ENCODE peak calls at places on chromosomes 2 and 18, in seven cellular contexts. S is substantia nigra; O is mesothelial cell of epicardium; N is stimulated activated CD8-positive, alpha-beta memory T cell treated with anti-CD3 and anti-CD28 coated beads, Interleukin-4, amount 100 ng/mL, for 4 hours; Z is nephron progenitor cell; M is foreskin melanocyte; H is colonic mucosa. X is an unnamed sample.

GRCh38 chr2:98468621-98469236 is 24.1 kb downstream of the INPP4A start:
- DNase-seq in S (no peak), O (no peak), N (no peak), Z (no peak), M (no peak), H (no peak), X (no peak)

GRCh38 chr2:241545523-241546473 is 12.7 kb upstream of the BOK start:
- DNase-seq in S (no peak), O (no peak), N (no peak), Z (no peak), M (no peak), H (no peak), X (no peak)

GRCh38 chr2:74267068-74267467 is 68.7 kb downstream of the MTHFD2 start:
- DNase-seq in S (no peak), O (no peak), N (no peak), Z (no peak), M (no peak), H (peak), X (no peak)

GRCh38 chr18:12307251-12307736 is 747 bp upstream of the TUBB6 start:
- DNase-seq in S (no peak), O (no peak), N (no peak), Z (peak), M (peak), H (peak), X (peak)

GRCh38 chr18:5197032-5197434 is at the start of gene AKAIN1:
- DNase-seq in S (no peak), O (peak), N (no peak), Z (peak), M (peak), H (no peak), X (peak)

GRCh38 chr2:84904151-84904550 is 1.3 kb upstream of the TMSB10 start:
- DNase-seq in S (no peak), O (no peak), N (no peak), Z (no peak), M (no peak), H (no peak), X (no peak)

GRCh38 chr2:141957827-141958440 is 172.9 kb downstream of the LRP1B start:
- DNase-seq in S (no peak), O (no peak), N (no peak), Z (no peak), M (no peak), H (no peak), X (no peak)

GRCh38 chr2:2328847-2329246 is 2.2 kb downstream of the MYT1L start:
- DNase-seq in S (no peak), O (no peak), N (no peak), Z (peak), M (no peak), H (no peak), X (peak)

GRCh38 chr2:152421521-152422367 is 86.8 kb downstream of the FMNL2 start:
- DNase-seq in S (no peak), O (no peak), N (no peak), Z (no peak), M (peak), H (peak), X (no peak)

GRCh38 chr18:69469444-69469919 is 68.8 kb downstream of the DOK6 start:
- DNase-seq in S (no peak), O (no peak), N (no peak), Z (peak), M (peak), H (no peak), X (no peak)

GRCh38 chr2:118094503-118094902 is 6.2 kb downstream of the INSIG2 start:
- DNase-seq in S (no peak), O (no peak), N (no peak), Z (no peak), M (no peak), H (no peak), X (no peak)

GRCh38 chr18:27009293-27009692 is 143.8 kb upstream of the AQP4 start:
- DNase-seq in S (no peak), O (no peak), N (no peak), Z (no peak), M (no peak), H (no peak), X (no peak)

GRCh38 chr2:64493788-64494187 is 30.3 kb upstream of the AFTPH start:
- DNase-seq in S (no peak), O (no peak), N (no peak), Z (no peak), M (no peak), H (no peak), X (no peak)

GRCh38 chr18:54774423-54774822 is 53.9 kb upstream of the RAB27B start:
- DNase-seq in S (no peak), O (no peak), N (no peak), Z (no peak), M (peak), H (no peak), X (no peak)

GRCh38 chr2:130388221-130388907 is 32.5 kb downstream of the PTPN18 start:
- DNase-seq in S (no peak), O (no peak), N (no peak), Z (no peak), M (no peak), H (no peak), X (no peak)

GRCh38 chr2:136235451-136236418 is 117.8 kb upstream of the CXCR4 start:
- DNase-seq in S (no peak), O (no peak), N (no peak), Z (no peak), M (no peak), H (no peak), X (no peak)

GRCh38 chr2:70190086-70190412 is 770 bp downstream of the C2orf42 start:
- DNase-seq in S (no peak), O (no peak), N (peak), Z (peak), M (no peak), H (peak), X (no peak)

GRCh38 chr2:168798888-168799410 is 3.5 kb upstream of the NOSTRIN start:
- DNase-seq in S (no peak), O (no peak), N (no peak), Z (no peak), M (no peak), H (no peak), X (no peak)

GRCh38 chr2:19541884-19542283 is 183.5 kb upstream of the OSR1 start:
- DNase-seq in S (no peak), O (no peak), N (no peak), Z (no peak), M (no peak), H (no peak), X (no peak)

GRCh38 chr2:196404276-196404675 is 232.9 kb upstream of the STK17B start:
- DNase-seq in S (no peak), O (no peak), N (no peak), Z (no peak), M (no peak), H (no peak), X (no peak)

GRCh38 chr2:137838255-137839092 is 125.8 kb upstream of the HNMT start:
- DNase-seq in S (no peak), O (no peak), N (no peak), Z (peak), M (peak), H (no peak), X (no peak)

GRCh38 chr2:53672881-53673522 is 94.6 kb upstream of the CHAC2 start:
- DNase-seq in S (no peak), O (no peak), N (no peak), Z (no peak), M (no peak), H (no peak), X (no peak)

GRCh38 chr18:72675394-72675793 is 131.3 kb upstream of the CBLN2 start:
- DNase-seq in S (no peak), O (no peak), N (no peak), Z (peak), M (no peak), H (no peak), X (no peak)

GRCh38 chr18:54794819-54795218 is 33.5 kb upstream of the RAB27B start:
- DNase-seq in S (no peak), O (no peak), N (no peak), Z (no peak), M (peak), H (no peak), X (no peak)

GRCh38 chr2:108594132-108594981 is 60.1 kb downstream of the LIMS1 start:
- DNase-seq in S (no peak), O (no peak), N (no peak), Z (no peak), M (peak), H (no peak), X (no peak)

GRCh38 chr18:49907346-49907929 is 94.1 kb upstream of the ACAA2 start:
- DNase-seq in S (no peak), O (no peak), N (no peak), Z (peak), M (no peak), H (no peak), X (no peak)

GRCh38 chr18:34595673-34596072 is 114.4 kb upstream of the DTNA start:
- DNase-seq in S (no peak), O (no peak), N (no peak), Z (peak), M (no peak), H (no peak), X (no peak)

GRCh38 chr2:3647246-3647645 is 10.8 kb upstream of the ALLC start:
- DNase-seq in S (no peak), O (no peak), N (no peak), Z (no peak), M (no peak), H (no peak), X (no peak)

GRCh38 chr18:32289480-32290075 is 99.7 kb downstream of the MEP1B start:
- DNase-seq in S (no peak), O (no peak), N (no peak), Z (peak), M (peak), H (peak), X (peak)

GRCh38 chr2:1675633-1676032 is 68.7 kb downstream of the PXDN start:
- DNase-seq in S (no peak), O (no peak), N (no peak), Z (no peak), M (peak), H (no peak), X (no peak)

GRCh38 chr2:56741601-56742102 is 557.9 kb downstream of the CCDC85A start:
- DNase-seq in S (no peak), O (no peak), N (no peak), Z (no peak), M (peak), H (no peak), X (no peak)

GRCh38 chr2:237774811-237775553 is 23.6 kb upstream of the RBM44 start:
- DNase-seq in S (no peak), O (no peak), N (peak), Z (peak), M (peak), H (peak), X (peak)

GRCh38 chr2:39153312-39153711 is 32.5 kb upstream of the SOS1 start:
- DNase-seq in S (no peak), O (no peak), N (no peak), Z (no peak), M (no peak), H (no peak), X (no peak)

GRCh38 chr2:95043300-95043786 is 17.8 kb downstream of the MAL start:
- DNase-seq in S (peak), O (no peak), N (no peak), Z (no peak), M (no peak), H (peak), X (no peak)

GRCh38 chr18:47716632-47717185 is 213.8 kb downstream of the SMAD2 start:
- DNase-seq in S (no peak), O (no peak), N (no peak), Z (no peak), M (no peak), H (peak), X (no peak)

GRCh38 chr2:41400057-41400665 is 647.7 kb upstream of the PKDCC start:
- DNase-seq in S (no peak), O (no peak), N (no peak), Z (peak), M (peak), H (no peak), X (peak)

GRCh38 chr2:86017901-86018896 is 87.5 kb downstream of the POLR1A start:
- DNase-seq in S (no peak), O (no peak), N (no peak), Z (no peak), M (no peak), H (no peak), X (no peak)